ENCODE peak calls at places on chromosomes 16 and 17, in eight cellular contexts. M is BJ, B is mesendoderm, N is left ventricle myocardium inferior, I is tibial artery, V is heart left ventricle, U is stomach, W is PC-3. A is an unnamed sample. For H3K36me3, the result is how much of the 10 kb centered on the place peaks cover.

GRCh38 chr17:9086577-9086976 is 65.3 kb downstream of the NTN1 start:
- DNase-seq in M (no peak), B (no peak), N (no peak), I (no peak), V (no peak), U (no peak), W (no peak), A (no peak)

GRCh38 chr17:21296097-21297025 is 11.8 kb downstream of the MAP2K3 start:
- DNase-seq in M (no peak), B (no peak), N (peak), I (no peak), V (no peak), U (peak), W (no peak), A (peak)

GRCh38 chr17:39400547-39401411 is 647 bp downstream of the FBXL20 start:
- DNase-seq in M (no peak), B (peak), N (peak), I (peak), V (peak), U (peak), W (no peak), A (peak)

GRCh38 chr17:14038206-14038605 is 31.1 kb upstream of the COX10 start:
- DNase-seq in M (peak), B (peak), N (no peak), I (no peak), V (no peak), U (no peak), W (no peak), A (peak)

GRCh38 chr17:65888649-65889048 is 303.3 kb downstream of the CEP112 start:
- DNase-seq in M (peak), B (peak), N (no peak), I (no peak), V (no peak), U (no peak), W (no peak), A (peak)

GRCh38 chr17:79461041-79461440 is 149.8 kb downstream of the RBFOX3 start:
- DNase-seq in M (no peak), B (no peak), N (no peak), I (no peak), V (no peak), U (no peak), W (peak), A (no peak)

GRCh38 chr16:6684076-6684673 is 648.5 kb upstream of the RBFOX1 start:
- DNase-seq in M (no peak), B (peak), N (no peak), I (no peak), V (no peak), U (no peak), W (peak), A (no peak)

GRCh38 chr16:20878682-20879147 is 21.4 kb downstream of the DCUN1D3 start:
- DNase-seq in M (no peak), B (no peak), N (no peak), I (no peak), V (peak), U (no peak), W (no peak), A (no peak)

GRCh38 chr17:40499551-40500189 is 1.8 kb downstream of the TNS4 start:
- DNase-seq in M (no peak), B (peak), N (peak), I (peak), V (peak), U (peak), W (peak), A (peak)

GRCh38 chr16:52721331-52721730 is 174.4 kb upstream of the TOX3 start:
- DNase-seq in M (no peak), B (no peak), N (no peak), I (no peak), V (no peak), U (no peak), W (no peak), A (no peak)

GRCh38 chr17:61662771-61663170 is 71.8 kb upstream of the NACA2 start:
- DNase-seq in M (no peak), B (no peak), N (no peak), I (no peak), V (no peak), U (no peak), W (no peak), A (peak)

GRCh38 chr17:71392715-71393567 is 727.9 kb upstream of the SOX9 start:
- DNase-seq in M (no peak), B (no peak), N (no peak), I (no peak), V (no peak), U (no peak), W (peak), A (no peak)

GRCh38 chr17:47665655-47666054 is 15.9 kb downstream of the KPNB1 start:
- DNase-seq in M (no peak), B (no peak), N (no peak), I (no peak), V (no peak), U (no peak), W (no peak), A (peak)

GRCh38 chr17:17028059-17028877 is 14.0 kb upstream of the MPRIP start:
- DNase-seq in M (peak), B (peak), N (peak), I (no peak), V (peak), U (peak), W (peak), A (peak)

GRCh38 chr16:60107920-60108319 is 1373.8 kb upstream of the GOT2 start:
- DNase-seq in M (no peak), B (peak), N (no peak), I (no peak), V (no peak), U (no peak), W (no peak), A (no peak)

GRCh38 chr16:84156342-84156784 is 11.3 kb downstream of the DNAAF1 start:
- DNase-seq in M (no peak), B (no peak), N (no peak), I (no peak), V (no peak), U (no peak), W (peak), A (no peak)

GRCh38 chr17:42536372-42537155 is 523 bp downstream of the NAGLU start:
- DNase-seq in M (no peak), B (peak), N (peak), I (peak), V (peak), U (peak), W (peak), A (peak)

GRCh38 chr17:15655162-15655561 is 28.9 kb downstream of the TRIM16 start:
- DNase-seq in M (no peak), B (peak), N (no peak), I (no peak), V (no peak), U (peak), W (peak), A (no peak)

GRCh38 chr17:42135664-42136653 is 13.4 kb downstream of the HSPB9 start:
- DNase-seq in M (no peak), B (peak), N (peak), I (peak), V (peak), U (peak), W (no peak), A (peak)

GRCh38 chr16:66720766-66721165 is 24.2 kb upstream of the CMTM4 start:
- DNase-seq in M (no peak), B (no peak), N (no peak), I (no peak), V (no peak), U (no peak), W (no peak), A (no peak)

GRCh38 chr16:66612422-66612821 is 7.9 kb downstream of the CMTM3 start:
- DNase-seq in M (no peak), B (no peak), N (no peak), I (no peak), V (no peak), U (no peak), W (no peak), A (no peak)

GRCh38 chr17:57604771-57605733 is 140.0 kb downstream of the CCDC182 start:
- DNase-seq in M (no peak), B (no peak), N (peak), I (no peak), V (peak), U (peak), W (no peak), A (peak)

GRCh38 chr17:47946516-47946915 is 5.1 kb downstream of the PNPO start:
- DNase-seq in M (no peak), B (no peak), N (no peak), I (no peak), V (no peak), U (no peak), W (no peak), A (no peak)

GRCh38 chr17:73801455-73802100 is 157.3 kb upstream of the SDK2 start:
- DNase-seq in M (no peak), B (no peak), N (no peak), I (no peak), V (no peak), U (no peak), W (no peak), A (no peak)

GRCh38 chr16:8677481-8677880 is 3.1 kb downstream of the ABAT start:
- DNase-seq in M (no peak), B (no peak), N (no peak), I (no peak), V (no peak), U (no peak), W (peak), A (peak)

GRCh38 chr17:27503636-27504035 is 47.4 kb downstream of the KSR1 start:
- DNase-seq in M (no peak), B (no peak), N (no peak), I (no peak), V (no peak), U (no peak), W (no peak), A (no peak)

GRCh38 chr17:44901323-44901965 is 2.2 kb upstream of the EFTUD2 start:
- DNase-seq in M (no peak), B (no peak), N (no peak), I (no peak), V (no peak), U (no peak), W (peak), A (peak)

GRCh38 chr17:72143245-72143644 is 22.4 kb downstream of the SOX9 start:
- DNase-seq in M (no peak), B (no peak), N (no peak), I (no peak), V (no peak), U (no peak), W (no peak), A (no peak)

GRCh38 chr17:47315451-47316266 is 8.1 kb upstream of the EFCAB13 start:
- DNase-seq in M (no peak), B (peak), N (no peak), I (no peak), V (no peak), U (no peak), W (peak), A (no peak)

GRCh38 chr17:4236456-4236855 is 27.3 kb downstream of the ANKFY1 start:
- DNase-seq in M (no peak), B (no peak), N (no peak), I (no peak), V (no peak), U (no peak), W (no peak), A (no peak)
- H3K36me3 ChIP-seq in M (under half), B (under half), N (half or more), I (under half), V (under half), U (half or more), W (under half), A (under half)

GRCh38 chr17:68455756-68456528 is 1.4 kb downstream of the WIPI1 start:
- DNase-seq in M (peak), B (peak), N (no peak), I (no peak), V (peak), U (peak), W (peak), A (no peak)
- H3K36me3 ChIP-seq in M (under half), B (under half), N (under half), I (under half), V (under half), U (under half), W (under half), A (under half)

GRCh38 chr16:78443780-78444422 is 344.4 kb downstream of the WWOX start:
- DNase-seq in M (no peak), B (no peak), N (no peak), I (peak), V (no peak), U (no peak), W (no peak), A (peak)

GRCh38 chr16:78437352-78437968 is 338.0 kb downstream of the WWOX start:
- DNase-seq in M (no peak), B (peak), N (no peak), I (no peak), V (no peak), U (peak), W (peak), A (peak)

GRCh38 chr16:78443300-78443604 is 343.8 kb downstream of the WWOX start:
- DNase-seq in M (no peak), B (no peak), N (no peak), I (no peak), V (no peak), U (no peak), W (no peak), A (no peak)

GRCh38 chr16:78439646-78440045 is 340.2 kb downstream of the WWOX start:
- DNase-seq in M (no peak), B (no peak), N (no peak), I (no peak), V (no peak), U (no peak), W (no peak), A (no peak)

GRCh38 chr16:78441298-78441697 is 341.8 kb downstream of the WWOX start:
- DNase-seq in M (no peak), B (peak), N (no peak), I (no peak), V (no peak), U (no peak), W (no peak), A (no peak)
- H3K36me3 ChIP-seq in M (under half), B (under half), N (under half), I (under half), V (under half), U (under half), W (under half), A (under half)

DNA sequence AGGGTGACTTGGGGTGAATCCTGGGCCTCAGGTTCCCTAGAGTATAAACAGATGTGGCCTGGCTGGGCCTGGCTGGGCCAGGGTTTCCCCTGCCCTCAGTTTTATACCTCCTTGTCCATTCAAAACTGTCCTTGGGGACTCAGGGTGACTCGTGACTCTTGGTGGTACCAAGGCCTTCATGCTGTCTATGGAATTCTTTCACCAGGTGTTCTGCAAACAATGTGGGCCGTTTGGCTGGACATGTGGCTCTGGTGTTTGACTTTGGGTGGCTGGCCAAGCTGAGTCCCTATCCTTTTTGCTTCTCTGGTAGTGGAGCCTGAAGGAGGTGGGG is 3.3 kb downstream of the GPT2 start:
- DNase-seq in M (no peak), B (no peak), N (no peak), I (no peak), V (no peak), U (peak), W (no peak), A (no peak)
- H3K36me3 ChIP-seq in M (under half), B (under half), N (under half), I (under half), V (under half), U (under half), W (under half), A (under half)

GRCh38 chr16:11022002-11022401 is 77.6 kb downstream of the CLEC16A start:
- DNase-seq in M (no peak), B (peak), N (no peak), I (no peak), V (no peak), U (no peak), W (no peak), A (no peak)
- H3K36me3 ChIP-seq in M (under half), B (under half), N (under half), I (under half), V (under half), U (half or more), W (under half), A (under half)

A was measured in osteoblast.